ENCODE peak calls at places on chromosomes 1 and 21, in five cellular contexts. U is GM23338; J is H9; Z is activated CD4-positive, alpha-beta T cell treated with anti-CD3 and anti-CD28 coated beads, Interleukin-2, amount 50 U/mL, for 1 hour; T is prostate gland. S is an unnamed sample.

GRCh38 chr1:234235373-234235772 is 137.9 kb upstream of the COA6 start:
- DNase-seq in U (no peak), J (peak), Z (no peak), T (no peak), S (no peak)

GRCh38 chr1:40782371-40782956 is 1.1 kb upstream of the KCNQ4 start:
- DNase-seq in U (peak), J (peak), Z (no peak), T (no peak), S (no peak)

GRCh38 chr21:44914176-44914874 is 6.4 kb downstream of the ITGB2 start:
- DNase-seq in U (no peak), J (no peak), Z (peak), T (no peak), S (no peak)

GRCh38 chr1:208027861-208028260 is 116.9 kb upstream of the CD34 start:
- DNase-seq in U (no peak), J (no peak), Z (no peak), T (no peak), S (no peak)

GRCh38 chr1:230825061-230825803 is 43.1 kb downstream of the C1orf198 start:
- DNase-seq in U (no peak), J (no peak), Z (no peak), T (no peak), S (no peak)

GRCh38 chr1:197896301-197896700 is 6.1 kb upstream of the C1orf53 start:
- DNase-seq in U (no peak), J (no peak), Z (no peak), T (no peak), S (no peak)

GRCh38 chr1:24364975-24365678 is 46.0 kb downstream of the GRHL3 start:
- DNase-seq in U (no peak), J (no peak), Z (no peak), T (no peak), S (no peak)

GRCh38 chr1:230263573-230264195 is 162.4 kb downstream of the PGBD5 start:
- DNase-seq in U (no peak), J (no peak), Z (no peak), T (no peak), S (no peak)

GRCh38 chr21:38181101-38181500 is 75.7 kb upstream of the KCNJ15 start:
- DNase-seq in U (no peak), J (no peak), Z (no peak), T (no peak), S (no peak)

GRCh38 chr1:3684031-3684430 is 31.7 kb downstream of the TP73 start:
- DNase-seq in U (peak), J (peak), Z (no peak), T (no peak), S (no peak)

GRCh38 chr1:168301664-168302320 is 21.1 kb downstream of the TBX19 start:
- DNase-seq in U (no peak), J (no peak), Z (no peak), T (no peak), S (no peak)

GRCh38 chr1:8104278-8105236 is 78.4 kb upstream of the ERRFI1 start:
- DNase-seq in U (no peak), J (no peak), Z (no peak), T (no peak), S (no peak)

GRCh38 chr1:54404939-54405880 is 984 bp downstream of the SSBP3 start:
- DNase-seq in U (peak), J (no peak), Z (no peak), T (no peak), S (peak)

GRCh38 chr21:25733859-25734653 is 648 bp downstream of the ATP5PF start:
- DNase-seq in U (peak), J (no peak), Z (no peak), T (no peak), S (no peak)

GRCh38 chr1:11068556-11069232 is 8.9 kb upstream of the SRM start:
- DNase-seq in U (no peak), J (no peak), Z (no peak), T (no peak), S (no peak)

GRCh38 chr1:246165826-246166709 is 341.0 kb downstream of the SMYD3 start:
- DNase-seq in U (no peak), J (no peak), Z (no peak), T (peak), S (no peak)

GRCh38 chr1:161998811-161999210 is 24.9 kb downstream of the OLFML2B start:
- DNase-seq in U (no peak), J (no peak), Z (no peak), T (no peak), S (no peak)

S was measured in Peyer's patch.